ENCODE peak calls at places on chromosomes 16 and 17, in five cellular contexts. Y is sigmoid colon, Z is upper lobe of left lung, J is transverse colon, X is stomach. C is an unnamed sample.

GRCh38 chr16:12793120-12793889 is 10.4 kb downstream of the CPPED1 start:
- DNase-seq in X (no peak), Y (no peak), Z (peak), J (no peak), C (no peak)

GRCh38 chr17:56834380-56835258 is 668 bp downstream of the DGKE start:
- DNase-seq in X (peak), J (peak), Z (peak), Y (peak), C (peak)

GRCh38 chr16:50025544-50025931 is 513 bp downstream of the CNEP1R1 start:
- DNase-seq in Y (no peak), Z (no peak), X (no peak), J (peak), C (no peak)

GRCh38 chr17:57121308-57122042 is 36.4 kb downstream of the AKAP1 start:
- DNase-seq in Z (peak), X (peak), J (no peak), Y (no peak), C (no peak)

GRCh38 chr17:60036796-60037677 is 41.7 kb downstream of the HEATR6 start:
- DNase-seq in X (peak), J (peak), Z (peak), Y (peak), C (peak)

GRCh38 chr17:39729280-39729851 is 966 bp downstream of the MIEN1 start:
- DNase-seq in Y (no peak), J (no peak), Z (no peak), X (no peak), C (no peak)

GRCh38 chr17:80071116-80071980 is 30.0 kb upstream of the GAA start:
- DNase-seq in Y (peak), X (peak), Z (no peak), J (peak), C (no peak)

GRCh38 chr17:19618015-19618414 is 30.5 kb upstream of the ALDH3A2 start:
- DNase-seq in X (no peak), Z (no peak), Y (no peak), J (no peak), C (no peak)

GRCh38 chr17:9402590-9403199 is 172.9 kb downstream of the STX8 start:
- DNase-seq in X (no peak), Z (no peak), Y (no peak), J (peak), C (no peak)

GRCh38 chr17:80763293-80763867 is 218.7 kb downstream of the RPTOR start:
- DNase-seq in J (no peak), X (no peak), Y (no peak), Z (no peak), C (no peak)

GRCh38 chr17:42097691-42098661 is at the start of gene ZNF385C:
- DNase-seq in Z (peak), J (no peak), Y (no peak), X (peak), C (no peak)

GRCh38 chr16:70470927-70471341 is 16.5 kb downstream of the FCSK start:
- DNase-seq in Z (peak), Y (no peak), J (peak), X (peak), C (no peak)

GRCh38 chr16:29876578-29877249 is 13.7 kb upstream of the CDIPT start:
- DNase-seq in J (no peak), X (no peak), Y (no peak), Z (peak), C (no peak)

GRCh38 chr16:2470603-2471015 is 488 bp upstream of the NTN3 start:
- DNase-seq in Z (no peak), X (no peak), J (no peak), Y (no peak), C (no peak)

GRCh38 chr17:73196500-73196899 is 3.6 kb downstream of the COG1 start:
- DNase-seq in Z (peak), J (peak), X (peak), Y (peak), C (no peak)

GRCh38 chr16:81265658-81266451 is 27.4 kb downstream of the BCO1 start:
- DNase-seq in Z (no peak), Y (peak), J (peak), X (peak), C (peak)

GRCh38 chr17:82450357-82451106 is at the start of gene CYBC1:
- DNase-seq in J (peak), X (peak), Y (peak), Z (peak), C (peak)

GRCh38 chr17:2247005-2247404 is 56.6 kb downstream of the SMG6 start:
- DNase-seq in Z (no peak), X (no peak), Y (no peak), J (no peak), C (no peak)

GRCh38 chr17:70076189-70076588 is 1.2 kb downstream of the KCNJ16 start:
- DNase-seq in Y (no peak), J (no peak), Z (no peak), X (no peak), C (no peak)

GRCh38 chr17:50636804-50637195 is 2.1 kb downstream of the ABCC3 start:
- DNase-seq in J (no peak), Y (no peak), X (no peak), Z (no peak), C (no peak)

GRCh38 chr16:66266436-66267286 is 99.8 kb upstream of the CDH5 start:
- DNase-seq in Y (peak), X (no peak), Z (peak), J (peak), C (peak)

GRCh38 chr16:35184356-35184870 is 1725.0 kb downstream of the TP53TG3F start:
- DNase-seq in X (no peak), Z (no peak), J (no peak), Y (no peak), C (no peak)

GRCh38 chr16:25106567-25107465 is 4.7 kb upstream of the LCMT1 start:
- DNase-seq in X (peak), Z (peak), Y (peak), J (peak), C (peak)

GRCh38 chr16:2149630-2150417 is 1.4 kb downstream of the RAB26 start:
- DNase-seq in Z (no peak), Y (no peak), J (no peak), X (no peak), C (peak)

GRCh38 chr17:48540213-48540612 is 4.7 kb downstream of the HOXB2 start:
- DNase-seq in X (no peak), Y (no peak), J (no peak), Z (no peak), C (no peak)

GRCh38 chr16:4369006-4369766 is 2.5 kb upstream of the VASN start:
- DNase-seq in Y (no peak), X (no peak), J (no peak), Z (peak), C (no peak)

GRCh38 chr16:27455700-27456099 is 53.7 kb downstream of the IL21R start:
- DNase-seq in Z (no peak), Y (no peak), X (no peak), J (no peak), C (no peak)

GRCh38 chr17:66619196-66619595 is 215.7 kb upstream of the CACNG5 start:
- DNase-seq in Y (no peak), X (no peak), Z (no peak), J (no peak), C (no peak)

GRCh38 chr17:44279586-44280344 is 11.8 kb upstream of the SLC4A1 start:
- DNase-seq in J (peak), Y (peak), X (peak), Z (peak), C (no peak)
- TF ChIP-seq POLR2A in J (no peak), Y (no peak), X (no peak), Z (peak), C (no peak)

GRCh38 chr16:87854053-87854906 is 15.0 kb downstream of the SLC7A5 start:
- DNase-seq in Y (no peak), Z (peak), J (peak), X (no peak), C (no peak)

GRCh38 chr16:87851141-87851587 is 18.1 kb downstream of the SLC7A5 start:
- DNase-seq in Y (no peak), X (no peak), Z (peak), J (no peak), C (no peak)

GRCh38 chr16:87854907-87855683 is 14.2 kb downstream of the SLC7A5 start:
- DNase-seq in X (no peak), Z (peak), J (no peak), Y (no peak), C (no peak)

GRCh38 chr16:87851601-87852000 is 17.7 kb downstream of the SLC7A5 start:
- DNase-seq in J (no peak), X (no peak), Y (no peak), Z (peak), C (no peak)

DNA sequence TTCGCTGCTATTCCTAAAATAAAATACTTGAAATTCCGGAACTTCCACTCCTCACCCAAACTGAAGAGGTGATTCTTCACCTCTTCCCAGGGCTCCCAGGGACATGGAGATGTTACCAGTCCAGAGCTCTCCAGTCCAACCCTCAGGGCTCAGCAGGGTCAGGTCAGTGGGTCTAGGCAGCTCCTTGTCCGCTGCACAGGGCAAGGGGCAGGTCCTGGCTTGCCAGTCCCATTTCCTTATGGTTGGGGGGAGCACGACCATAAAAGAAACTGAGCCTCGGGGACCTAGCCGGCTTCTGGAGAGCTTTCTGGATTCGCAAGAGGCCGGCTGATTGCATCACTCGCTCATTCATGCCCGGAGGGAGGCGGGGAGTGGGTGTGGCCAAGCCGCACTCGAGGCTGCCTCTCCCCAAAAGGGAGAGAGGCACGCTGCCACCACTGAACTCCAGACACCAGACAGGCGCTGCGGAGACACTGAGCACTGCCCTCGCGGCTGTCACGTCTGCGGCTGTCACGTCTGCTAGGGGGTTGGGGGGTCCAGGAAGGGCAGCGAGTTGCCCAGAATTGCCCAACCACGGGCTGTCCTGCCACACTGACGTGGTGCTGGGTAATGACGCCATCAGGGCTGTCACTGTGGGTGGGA is 15.8 kb downstream of the SLC7A5 start:
- DNase-seq in J (peak), Y (peak), X (peak), Z (peak), C (peak)
- TF ChIP-seq EP300 in J (peak), Y (no peak), X (peak), Z (no peak), C (no peak)

DNA sequence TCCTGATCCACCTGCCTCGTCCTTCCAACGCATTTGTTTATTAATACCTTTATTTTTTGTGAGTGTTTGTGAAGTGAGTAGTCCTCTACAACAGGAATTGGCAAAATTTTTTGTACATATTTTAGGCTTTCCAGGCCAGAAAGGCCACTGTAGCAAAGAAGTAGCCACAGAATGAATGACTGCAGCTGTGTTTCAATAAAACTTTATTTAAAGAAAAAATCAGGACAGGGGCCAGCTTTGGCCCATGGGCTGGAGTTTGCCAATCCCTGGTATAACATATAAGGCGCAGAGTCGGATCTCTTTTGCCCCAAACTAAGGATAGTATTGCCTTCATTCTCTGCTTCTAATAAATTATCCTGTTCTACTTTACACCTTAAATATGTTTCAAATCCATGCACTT is 198.0 kb upstream of the COX10 start:
- DNase-seq in X (no peak), Y (no peak), J (no peak), Z (no peak), C (no peak)
- H3K27ac ChIP-seq in X (no peak), Y (no peak), J (no peak), Z (no peak), C (no peak)

DNA sequence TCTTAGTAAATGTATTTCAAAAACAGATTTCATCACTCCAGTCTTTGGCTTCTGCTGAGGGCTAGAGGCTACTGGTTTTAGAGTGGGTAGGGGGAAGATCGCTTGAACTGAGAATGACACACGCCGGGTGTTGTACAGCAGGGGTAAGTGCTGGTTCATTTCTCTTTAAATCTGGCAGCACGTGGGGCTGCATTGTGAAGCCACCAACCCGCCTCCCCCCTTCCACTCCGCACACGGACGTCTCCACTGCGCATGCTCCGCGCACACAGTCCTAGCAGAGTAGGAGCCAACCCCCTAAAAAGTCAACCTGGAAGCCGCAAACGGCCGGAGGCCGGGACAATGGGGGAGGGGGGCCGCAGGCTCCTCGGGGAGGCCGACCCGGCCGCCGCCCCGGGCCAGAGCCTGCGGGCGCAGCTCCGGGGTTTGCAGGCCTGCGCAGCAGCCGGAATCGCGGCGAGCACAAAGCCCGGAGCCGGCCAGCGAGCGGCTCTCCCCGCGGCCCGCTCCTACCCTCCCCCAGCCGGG is 1.3 kb downstream of the UBE2G1 start:
- DNase-seq in X (peak), Z (peak), Y (peak), J (peak), C (peak)
- TF ChIP-seq POLR2A in X (no peak), Z (peak), Y (peak), J (peak), C (no peak)

DNA sequence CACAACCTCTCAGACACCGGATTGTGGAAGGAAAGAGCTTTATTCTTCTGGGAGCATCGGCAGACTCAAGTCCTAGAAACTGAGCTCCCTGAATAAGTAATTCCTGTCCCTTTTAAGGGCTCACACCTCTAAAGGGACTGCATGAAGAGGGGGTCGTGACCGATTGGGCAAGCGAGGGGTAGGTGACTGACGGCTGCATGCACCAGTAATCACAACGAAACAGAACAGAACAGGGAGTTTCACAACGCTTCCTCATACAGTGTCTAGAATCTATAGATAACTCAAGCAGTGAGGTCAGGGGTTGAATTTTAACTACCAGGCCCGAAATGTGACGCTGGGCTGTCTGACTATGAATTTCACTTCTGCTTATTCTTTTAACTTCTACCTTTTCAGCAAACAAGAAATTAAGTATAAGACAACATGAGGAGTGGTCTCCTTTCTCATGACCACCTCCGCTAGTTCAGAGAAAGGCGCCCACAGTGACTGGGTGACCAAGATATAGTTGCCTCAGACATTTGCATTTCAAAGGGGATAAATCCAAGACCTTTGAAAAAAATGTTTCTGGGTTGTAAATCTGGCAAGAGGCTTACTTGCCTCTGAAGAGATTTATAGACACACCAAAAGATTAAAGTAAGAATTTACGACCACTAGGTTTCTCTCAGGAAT is 88.4 kb upstream of the ATF7IP2 start:
- DNase-seq in Z (no peak), Y (no peak), X (no peak), J (peak), C (no peak)
- TF ChIP-seq EP300 in Z (no peak), Y (no peak), X (no peak), J (no peak), C (no peak)

GRCh38 chr17:58338907-58339774 is 10.5 kb upstream of the TSPOAP1 start:
- DNase-seq in Z (no peak), Y (peak), X (no peak), J (peak), C (peak)
- H3K27ac ChIP-seq in Z (peak), Y (peak), X (peak), J (peak), C (peak)

C was measured in suprapubic skin.